ENCODE peak calls at places on chromosomes 6 and 20, in seven cellular contexts. D is caudate nucleus; B is myocyte; V is activated naive CD4-positive, alpha-beta T cell treated with anti-CD3 and anti-CD28 coated beads, Interleukin-2, amount 50 U/mL, for 72 hours; X is GM23248; W is cerebellar cortex; M is HFFc6. J is an unnamed sample.

GRCh38 chr6:135227758-135228157 is 46.6 kb downstream of the MYB start:
- DNase-seq in M (no peak), W (no peak), D (no peak), X (no peak), V (no peak), B (no peak), J (no peak)

GRCh38 chr20:52847029-52847660 is 125.0 kb upstream of the TSHZ2 start:
- DNase-seq in W (no peak), X (no peak), V (no peak), M (no peak), B (no peak), D (no peak), J (no peak)

GRCh38 chr6:24796616-24797290 is 2.0 kb downstream of the ARMH2 start:
- DNase-seq in B (no peak), X (no peak), V (no peak), W (no peak), D (no peak), M (no peak), J (no peak)

GRCh38 chr6:37538107-37538506 is 38.4 kb upstream of the CCDC167 start:
- DNase-seq in B (peak; percentile 33), X (peak; percentile 36), D (no peak), M (no peak), V (no peak), W (peak; percentile 53), J (peak; percentile 18)

GRCh38 chr6:132932566-132932965 is 118.2 kb downstream of the RPS12 start:
- DNase-seq in D (no peak), M (no peak), B (no peak), W (no peak), V (no peak), X (peak; percentile 1), J (no peak)

GRCh38 chr6:74491844-74492374 is 713.9 kb downstream of the COL12A1 start:
- DNase-seq in X (no peak), D (no peak), B (no peak), V (no peak), M (no peak), W (no peak), J (no peak)

GRCh38 chr6:105646391-105646867 is 243.5 kb upstream of the PREP start:
- DNase-seq in W (no peak), D (no peak), X (peak; percentile 4), B (no peak), M (no peak), V (peak; percentile 35), J (peak; percentile 60)

GRCh38 chr6:11218827-11219826 is 13.3 kb downstream of the NEDD9 start:
- DNase-seq in V (no peak), X (no peak), B (no peak), M (no peak), W (no peak), D (no peak), J (peak; percentile 52)

GRCh38 chr6:150987371-150987828 is 121.9 kb downstream of the MTHFD1L start:
- DNase-seq in B (no peak), X (no peak), M (no peak), V (peak; percentile 60), W (no peak), D (no peak), J (no peak)

J was measured in small intestine.